ENCODE peak calls at places on chromosomes 7 and 10, in seven cellular contexts. M, E, H, A, S, L and I are unnamed samples.

GRCh38 chr10:12041766-12042408 is 722 bp downstream of the UPF2 start:
- DNase-seq in M (peak), E (no peak), H (peak), A (peak), S (no peak), L (peak), I (no peak)

GRCh38 chr7:953547-954327 is 743 bp downstream of the ADAP1 start:
- DNase-seq in M (peak), E (no peak), H (peak), A (peak), S (no peak), L (no peak), I (no peak)

GRCh38 chr7:133904766-133905165 is 222.4 kb upstream of the LRGUK start:
- DNase-seq in M (no peak), E (no peak), H (no peak), A (no peak), S (no peak), L (no peak), I (no peak)

GRCh38 chr10:76874151-76874550 is 763.5 kb downstream of the KCNMA1 start:
- DNase-seq in M (peak), E (no peak), H (no peak), A (peak), S (no peak), L (peak), I (no peak)

GRCh38 chr7:1666251-1666778 is 3.8 kb upstream of the ELFN1 start:
- DNase-seq in M (no peak), E (no peak), H (no peak), A (peak), S (no peak), L (no peak), I (no peak)

GRCh38 chr7:75762350-75762917 is 9.6 kb downstream of the CCL26 start:
- DNase-seq in M (peak), E (no peak), H (no peak), A (peak), S (peak), L (peak), I (peak)

GRCh38 chr10:2985729-2986232 is 81.6 kb upstream of the PFKP start:
- DNase-seq in M (peak), E (peak), H (peak), A (peak), S (no peak), L (peak), I (no peak)

GRCh38 chr10:86048571-86048970 is 318.0 kb downstream of the GRID1 start:
- DNase-seq in M (no peak), E (no peak), H (no peak), A (no peak), S (no peak), L (no peak), I (no peak)

GRCh38 chr10:112950714-112951348 is 784 bp downstream of the TCF7L2 start:
- DNase-seq in M (peak), E (peak), H (peak), A (peak), S (no peak), L (no peak), I (no peak)

GRCh38 chr7:157158400-157158799 is 19.7 kb downstream of the UBE3C start:
- DNase-seq in M (peak), E (no peak), H (no peak), A (peak), S (no peak), L (no peak), I (no peak)

GRCh38 chr7:156148995-156149394 is 336.7 kb upstream of the SHH start:
- DNase-seq in M (no peak), E (no peak), H (no peak), A (no peak), S (no peak), L (no peak), I (no peak)

GRCh38 chr7:149853157-149853556 is 15.0 kb downstream of the ZNF862 start:
- DNase-seq in M (no peak), E (no peak), H (no peak), A (peak), S (no peak), L (no peak), I (no peak)

GRCh38 chr10:90133606-90134005 is 432.2 kb downstream of the KIF20B start:
- DNase-seq in M (peak), E (no peak), H (no peak), A (no peak), S (no peak), L (no peak), I (no peak)

GRCh38 chr10:12709516-12709915 is 292.0 kb downstream of the CCDC3 start:
- DNase-seq in M (peak), E (no peak), H (no peak), A (peak), S (no peak), L (peak), I (peak)

GRCh38 chr10:95353123-95353522 is 62.3 kb upstream of the PDLIM1 start:
- DNase-seq in M (no peak), E (no peak), H (no peak), A (no peak), S (no peak), L (no peak), I (no peak)

GRCh38 chr10:129459762-129460539 is 7.1 kb upstream of the MGMT start:
- DNase-seq in M (peak), E (no peak), H (no peak), A (no peak), S (no peak), L (no peak), I (no peak)

GRCh38 chr10:24858244-24858907 is 94.0 kb downstream of the PRTFDC1 start:
- DNase-seq in M (peak), E (no peak), H (no peak), A (peak), S (no peak), L (peak), I (no peak)

GRCh38 chr10:13515467-13515866 is 13.3 kb downstream of the BEND7 start:
- DNase-seq in M (no peak), E (no peak), H (no peak), A (no peak), S (no peak), L (no peak), I (no peak)

GRCh38 chr10:119120413-119120867 is 16.5 kb downstream of the DENND10 start:
- DNase-seq in M (no peak), E (peak), H (no peak), A (peak), S (peak), L (peak), I (peak)

GRCh38 chr7:99539213-99539811 is 12.6 kb downstream of the FAM200A start:
- DNase-seq in M (no peak), E (no peak), H (no peak), A (no peak), S (no peak), L (no peak), I (no peak)

GRCh38 chr7:142337406-142338001 is 79.6 kb upstream of the PRSS58 start:
- DNase-seq in M (no peak), E (no peak), H (no peak), A (no peak), S (no peak), L (no peak), I (no peak)

GRCh38 chr7:142334806-142335205 is 76.9 kb upstream of the PRSS58 start:
- DNase-seq in M (no peak), E (no peak), H (no peak), A (no peak), S (no peak), L (no peak), I (no peak)

GRCh38 chr7:142334236-142334635 is 76.4 kb upstream of the PRSS58 start:
- DNase-seq in M (no peak), E (no peak), H (no peak), A (no peak), S (no peak), L (no peak), I (no peak)

GRCh38 chr7:142338633-142339501 is 81.0 kb upstream of the PRSS58 start:
- DNase-seq in M (peak), E (no peak), H (no peak), A (no peak), S (no peak), L (peak), I (no peak)
- TF ChIP-seq CTCF in M (peak), E (no peak), H (no peak), A (peak), S (peak), L (peak), I (no peak)

DNA sequence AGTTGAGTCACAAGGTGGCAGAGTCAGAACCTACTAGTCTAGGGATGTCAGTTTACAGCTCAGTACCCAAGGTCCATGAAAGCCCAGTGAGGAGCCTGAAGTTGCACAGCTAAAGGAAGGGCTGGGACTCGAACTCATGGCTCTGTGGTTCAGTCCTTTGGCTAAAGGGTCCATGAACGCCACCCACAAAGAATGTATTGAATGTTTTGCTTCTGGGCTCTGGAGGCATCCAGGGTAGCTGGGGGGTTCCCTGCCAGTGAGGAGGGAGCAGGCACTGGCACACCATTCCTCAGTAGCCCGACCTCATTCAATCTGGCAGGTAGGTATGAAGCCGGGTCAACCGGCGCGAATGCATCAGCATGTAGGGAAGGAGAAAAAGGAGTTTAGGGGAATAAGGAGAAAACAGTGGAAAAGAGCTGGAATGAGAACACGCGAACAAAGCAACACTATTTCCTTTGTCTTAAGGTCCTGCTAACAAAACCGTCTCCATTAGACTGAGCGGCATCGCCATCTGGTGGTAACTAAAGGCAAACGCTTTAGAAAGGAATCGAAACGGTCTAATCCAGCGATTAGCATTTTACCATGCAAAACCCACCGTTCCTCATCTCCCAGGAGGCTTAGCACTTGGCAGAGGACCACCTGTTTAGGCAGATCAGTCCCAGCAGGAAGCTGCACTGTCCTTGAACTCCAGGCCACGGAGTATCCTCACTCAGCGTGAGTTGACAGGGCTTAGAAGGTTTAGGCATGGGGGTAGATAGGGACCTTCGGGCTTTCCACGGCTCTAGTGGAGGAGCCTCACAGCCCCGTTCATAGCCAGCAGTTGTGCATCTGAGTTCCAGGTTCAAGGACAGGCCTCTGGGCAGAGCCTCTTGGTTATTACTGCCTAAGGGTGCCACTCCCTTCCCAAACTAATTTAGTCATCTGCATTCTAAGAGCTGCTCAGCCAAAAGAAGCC is 122.8 kb downstream of the UBE2H start:
- DNase-seq in M (peak), E (peak), H (peak), A (peak), S (peak), L (peak), I (no peak)
- H3K4me3 ChIP-seq in M (no peak), E (no peak), H (no peak), A (no peak), S (no peak), L (no peak), I (no peak)

DNA sequence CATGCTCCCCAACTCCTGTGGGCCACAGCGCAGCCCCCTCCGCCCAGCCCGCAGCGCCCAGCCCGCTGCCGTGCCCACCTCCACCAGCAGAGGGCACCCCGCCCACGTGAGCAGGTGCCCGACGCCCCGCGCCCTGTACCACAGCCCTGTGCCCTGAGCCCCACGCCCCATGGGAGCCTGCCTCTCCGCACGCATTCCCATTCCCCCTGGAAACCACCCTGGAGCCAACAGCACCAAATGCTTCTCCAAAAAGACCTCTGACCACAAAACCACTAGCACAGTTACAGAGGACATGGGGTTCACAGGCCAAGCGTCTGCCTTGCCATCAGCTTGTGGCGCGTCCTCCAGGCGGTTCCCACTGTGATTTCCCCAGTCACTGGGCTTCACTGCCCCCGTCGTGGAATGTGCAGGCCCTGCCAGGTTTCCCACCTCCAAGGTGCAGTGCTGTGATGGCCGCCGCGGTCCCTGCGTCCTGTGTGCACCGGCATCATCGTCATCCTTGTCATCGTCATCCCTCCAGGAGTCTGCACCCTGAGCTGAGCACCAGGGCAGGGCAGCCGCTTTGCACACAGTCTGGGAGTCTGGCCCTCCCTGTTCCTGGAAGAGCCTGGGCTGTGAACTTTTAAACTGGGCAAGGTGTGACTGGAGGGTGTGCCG is 61.7 kb downstream of the PWWP2B start:
- DNase-seq in M (peak), E (peak), H (no peak), A (no peak), S (no peak), L (no peak), I (no peak)
- TF ChIP-seq CTCF in M (peak), E (peak), H (peak), A (peak), S (peak), L (peak), I (peak)

GRCh38 chr7:101306307-101306706 is 15.3 kb downstream of the IFT22 start:
- DNase-seq in M (no peak), E (no peak), H (no peak), A (no peak), S (no peak), L (no peak), I (no peak)

GRCh38 chr7:101300465-101301376 is 20.9 kb downstream of the IFT22 start:
- DNase-seq in M (no peak), E (no peak), H (no peak), A (no peak), S (no peak), L (no peak), I (no peak)

GRCh38 chr7:101299511-101300464 is 21.8 kb downstream of the IFT22 start:
- DNase-seq in M (no peak), E (no peak), H (no peak), A (no peak), S (no peak), L (no peak), I (no peak)

GRCh38 chr7:101302641-101303101 is 18.9 kb downstream of the IFT22 start:
- DNase-seq in M (no peak), E (no peak), H (no peak), A (no peak), S (no peak), L (no peak), I (no peak)

GRCh38 chr7:101303102-101303701 is 18.4 kb downstream of the IFT22 start:
- DNase-seq in M (no peak), E (no peak), H (no peak), A (peak), S (no peak), L (no peak), I (no peak)
- H3K4me3 ChIP-seq in M (no peak), E (no peak), H (no peak), A (no peak), S (no peak), L (no peak), I (no peak)

DNA sequence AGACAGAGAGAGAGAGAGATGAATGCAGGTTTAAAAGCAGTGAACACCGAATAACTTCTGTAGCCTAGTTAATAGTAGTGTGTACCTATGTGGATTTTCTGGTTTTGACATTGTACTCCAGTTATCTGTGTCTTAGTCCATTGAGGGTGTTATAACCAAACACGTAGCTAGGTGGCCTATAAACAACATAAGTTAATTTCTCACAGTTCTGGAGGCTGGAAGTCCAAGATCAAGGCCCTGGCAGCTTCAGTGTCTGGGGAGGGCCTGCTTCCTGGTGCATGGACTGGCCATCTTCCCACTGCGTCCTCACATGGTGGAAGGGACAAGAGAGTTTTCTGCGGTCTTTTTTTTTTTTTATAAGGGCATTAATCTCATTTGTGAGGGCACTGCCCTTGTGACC is 23.5 kb downstream of the AOC1 start:
- DNase-seq in M (no peak), E (no peak), H (no peak), A (no peak), S (no peak), L (peak), I (no peak)
- TF ChIP-seq CTCF in M (no peak), E (no peak), H (no peak), A (peak), S (peak), L (peak), I (no peak)